ENCODE peak calls at places on chromosomes 7 and 10, in ten cellular contexts. W, V, Y, F, B, O, T, G, U and K are unnamed samples.

GRCh38 chr7:157495594-157495993 is 158.8 kb downstream of the DNAJB6 start:
- DNase-seq in W (no peak), V (no peak), Y (no peak), F (no peak), B (no peak), O (peak; percentile 79), T (no peak), G (no peak), U (no peak), K (no peak)

GRCh38 chr10:126468876-126469643 is 80.8 kb upstream of the ADAM12 start:
- DNase-seq in W (no peak), V (no peak), Y (no peak), F (no peak), B (peak; percentile 87), O (peak; percentile 15), T (no peak), G (no peak), U (no peak), K (no peak)

GRCh38 chr7:43249808-43250145 is 137.3 kb downstream of the HECW1 start:
- DNase-seq in W (no peak), V (no peak), Y (no peak), F (no peak), B (no peak), O (no peak), T (no peak), G (no peak), U (no peak), K (no peak)

GRCh38 chr10:114183563-114183962 is 4.4 kb downstream of the TDRD1 start:
- DNase-seq in W (no peak), V (no peak), Y (no peak), F (no peak), B (no peak), O (no peak), T (no peak), G (no peak), U (no peak), K (no peak)

GRCh38 chr7:48154792-48155413 is 16.4 kb upstream of the ABCA13 start:
- DNase-seq in W (no peak), V (peak; percentile 25), Y (peak; percentile 31), F (no peak), B (no peak), O (peak; percentile 48), T (peak; percentile 73), G (peak; percentile 79), U (peak; percentile 9), K (peak; percentile 32)

GRCh38 chr7:12926236-12926635 is 238.8 kb downstream of the ARL4A start:
- DNase-seq in W (no peak), V (no peak), Y (peak; percentile 15), F (no peak), B (no peak), O (no peak), T (no peak), G (no peak), U (no peak), K (no peak)

GRCh38 chr7:138813945-138814344 is 15.9 kb upstream of the ATP6V0A4 start:
- DNase-seq in W (no peak), V (no peak), Y (no peak), F (no peak), B (no peak), O (no peak), T (no peak), G (no peak), U (no peak), K (no peak)

GRCh38 chr10:47400786-47401185 is 16.7 kb upstream of the ZNF488 start:
- DNase-seq in W (no peak), V (no peak), Y (no peak), F (no peak), B (no peak), O (no peak), T (no peak), G (no peak), U (no peak), K (no peak)

GRCh38 chr10:61733358-61733940 is 70.7 kb downstream of the CABCOCO1 start:
- DNase-seq in W (no peak), V (peak; percentile 27), Y (peak; percentile 61), F (no peak), B (peak; percentile 45), O (peak; percentile 33), T (peak; percentile 33), G (peak; percentile 64), U (peak; percentile 44), K (peak; percentile 41)

GRCh38 chr7:129225206-129225930 is 538 bp downstream of the AHCYL2 start:
- DNase-seq in W (peak; percentile 59), V (peak; percentile 39), Y (peak; percentile 77), F (peak; percentile 69), B (no peak), O (peak; percentile 65), T (peak; percentile 20), G (peak; percentile 49), U (peak; percentile 61), K (peak; percentile 61)

GRCh38 chr7:138579671-138580070 is 119.6 kb downstream of the TRIM24 start:
- DNase-seq in W (no peak), V (no peak), Y (no peak), F (no peak), B (no peak), O (no peak), T (no peak), G (no peak), U (no peak), K (no peak)

GRCh38 chr7:158067219-158067930 is 520.2 kb downstream of the PTPRN2 start:
- DNase-seq in W (no peak), V (no peak), Y (no peak), F (no peak), B (no peak), O (no peak), T (no peak), G (no peak), U (no peak), K (no peak)

GRCh38 chr10:86668297-86669165 is at the start of gene LDB3:
- DNase-seq in W (no peak), V (no peak), Y (peak; percentile 58), F (no peak), B (no peak), O (peak; percentile 54), T (no peak), G (peak; percentile 49), U (no peak), K (no peak)

GRCh38 chr7:129160161-129160911 is 15.8 kb downstream of the TSPAN33 start:
- DNase-seq in W (peak; percentile 50), V (no peak), Y (peak; percentile 87), F (no peak), B (no peak), O (peak; percentile 50), T (no peak), G (no peak), U (no peak), K (no peak)

GRCh38 chr7:103010220-103010607 is 64.4 kb downstream of the FBXL13 start:
- DNase-seq in W (no peak), V (no peak), Y (no peak), F (no peak), B (no peak), O (no peak), T (no peak), G (no peak), U (no peak), K (no peak)

GRCh38 chr10:17250736-17251135 is 22.7 kb downstream of the VIM start:
- DNase-seq in W (no peak), V (no peak), Y (no peak), F (no peak), B (no peak), O (peak; percentile 17), T (no peak), G (no peak), U (no peak), K (no peak)

GRCh38 chr7:5452937-5453540 is 29.4 kb upstream of the TNRC18 start:
- DNase-seq in W (peak; percentile 66), V (no peak), Y (peak; percentile 89), F (no peak), B (peak; percentile 13), O (peak; percentile 20), T (no peak), G (peak; percentile 41), U (peak; percentile 89), K (no peak)

GRCh38 chr10:114684085-114684821 is 26.2 kb upstream of the ABLIM1 start:
- DNase-seq in W (no peak), V (no peak), Y (no peak), F (peak; percentile 48), B (no peak), O (no peak), T (peak; percentile 50), G (peak; percentile 53), U (no peak), K (no peak)

DNA sequence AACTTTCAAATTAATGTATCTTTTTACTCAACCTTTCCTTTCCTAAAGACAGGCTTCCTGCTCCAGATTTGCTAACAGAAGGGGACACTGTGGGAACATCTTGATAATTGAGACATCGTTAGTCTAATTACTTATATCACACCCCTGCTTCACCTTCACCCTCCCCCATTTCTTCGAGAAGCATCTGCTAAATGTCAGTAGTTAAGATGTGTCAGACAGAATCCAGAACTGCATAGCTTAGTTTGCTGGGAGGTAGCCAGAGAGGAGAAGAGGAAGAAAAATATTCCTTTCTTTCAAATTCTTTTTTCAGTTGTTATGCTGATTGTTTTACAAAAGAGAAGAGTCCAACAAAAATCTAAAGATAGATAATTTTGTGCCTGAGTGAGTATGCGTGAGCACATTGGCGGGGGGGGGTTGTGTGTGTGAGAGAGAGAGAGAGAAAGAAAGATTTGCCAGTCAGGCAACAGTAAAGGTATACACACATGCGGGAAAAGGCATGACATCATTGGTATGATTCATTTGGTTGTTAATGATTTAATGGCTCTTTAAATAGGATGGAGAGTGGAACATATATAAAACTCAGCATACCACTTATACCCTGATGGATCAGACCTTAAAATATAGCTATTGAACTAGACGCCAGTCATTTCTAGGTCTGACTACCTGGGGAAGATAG is 192.3 kb downstream of the PTN start:
- DNase-seq in W (no peak), V (no peak), Y (no peak), F (no peak), B (no peak), O (no peak), T (no peak), G (no peak), U (no peak), K (no peak)
- TF ChIP-seq CTCF in W (no peak), V (no peak), Y (no peak), F (no peak), B (no peak), O (no peak), T (no peak), G (no peak), U (no peak), K (no peak)

GRCh38 chr7:155371884-155372781 is 74.5 kb downstream of the INSIG1 start:
- DNase-seq in W (no peak), V (no peak), Y (peak; percentile 38), F (no peak), B (no peak), O (peak; percentile 32), T (no peak), G (no peak), U (peak; percentile 72), K (no peak)
- TF ChIP-seq CTCF in W (peak; percentile 35), V (no peak), Y (peak; percentile 41), F (no peak), B (no peak), O (peak; percentile 39), T (no peak), G (no peak), U (peak; percentile 64), K (peak; percentile 44)

GRCh38 chr7:134694299-134694698 is 47.6 kb downstream of the BPGM start:
- DNase-seq in W (peak; percentile 75), V (no peak), Y (peak; percentile 73), F (no peak), B (no peak), O (no peak), T (no peak), G (no peak), U (peak; percentile 56), K (peak; percentile 35)
- TF ChIP-seq CTCF in W (peak; percentile 83), V (peak; percentile 56), Y (peak; percentile 64), F (no peak), B (peak; percentile 45), O (peak; percentile 33), T (peak; percentile 36), G (peak; percentile 38), U (peak; percentile 65), K (peak; percentile 51)

GRCh38 chr10:13414855-13415254 is 66.8 kb upstream of the SEPHS1 start:
- DNase-seq in W (peak; percentile 69), V (peak; percentile 10), Y (peak; percentile 58), F (no peak), B (no peak), O (peak; percentile 10), T (peak; percentile 88), G (peak; percentile 54), U (peak; percentile 42), K (peak; percentile 23)
- TF ChIP-seq CTCF in W (peak; percentile 70), V (peak; percentile 43), Y (peak; percentile 56), F (no peak), B (peak; percentile 53), O (peak; percentile 22), T (peak; percentile 83), G (peak; percentile 20), U (peak; percentile 51), K (no peak)